ENCODE peak calls at places on chromosomes 2 and 18, in four cellular contexts. One of them, this sample, is unnamed.

GRCh38 chr2:57333221-57333620 is 713.4 kb upstream of the VRK2 start:
- DNase-seq in GM12891: no peak
- DNase-seq in K562: no peak
- DNase-seq in GM12878: no peak
- DNase-seq in this sample: no peak

GRCh38 chr2:137000790-137001189 is 235.4 kb downstream of the THSD7B start:
- DNase-seq in GM12891: no peak
- DNase-seq in K562: no peak
- DNase-seq in GM12878: no peak
- DNase-seq in this sample: no peak

GRCh38 chr2:212548459-212548815 is 9.8 kb upstream of the ERBB4 start:
- DNase-seq in GM12891: no peak
- DNase-seq in K562: no peak
- DNase-seq in GM12878: no peak
- DNase-seq in this sample: no peak

GRCh38 chr2:8315766-8316165 is 366.1 kb upstream of the ID2 start:
- DNase-seq in GM12891: no peak
- DNase-seq in K562: peak
- DNase-seq in GM12878: no peak
- DNase-seq in this sample: no peak

GRCh38 chr2:128715360-128715759 is 396.7 kb upstream of the HS6ST1 start:
- DNase-seq in GM12891: no peak
- DNase-seq in K562: no peak
- DNase-seq in GM12878: no peak
- DNase-seq in this sample: no peak

GRCh38 chr18:43661570-43661969 is 384.3 kb upstream of the SYT4 start:
- DNase-seq in GM12891: no peak
- DNase-seq in K562: no peak
- DNase-seq in GM12878: peak
- DNase-seq in this sample: no peak

GRCh38 chr2:11357428-11357972 is 13.1 kb upstream of the ROCK2 start:
- DNase-seq in GM12891: no peak
- DNase-seq in K562: no peak
- DNase-seq in GM12878: no peak
- DNase-seq in this sample: no peak

GRCh38 chr2:75637568-75637967 is 9.0 kb upstream of the MRPL19 start:
- DNase-seq in GM12891: no peak
- DNase-seq in K562: no peak
- DNase-seq in GM12878: no peak
- DNase-seq in this sample: no peak

GRCh38 chr2:25276569-25277465 is 64.9 kb downstream of the DNMT3A start:
- DNase-seq in GM12891: peak
- DNase-seq in K562: peak
- DNase-seq in GM12878: no peak
- DNase-seq in this sample: peak

GRCh38 chr2:32678825-32679224 is 51.0 kb downstream of the TTC27 start:
- DNase-seq in GM12891: no peak
- DNase-seq in K562: no peak
- DNase-seq in GM12878: no peak
- DNase-seq in this sample: no peak

GRCh38 chr2:45975752-45976517 is 321.3 kb upstream of the EPAS1 start:
- DNase-seq in GM12891: no peak
- DNase-seq in K562: no peak
- DNase-seq in GM12878: no peak
- DNase-seq in this sample: no peak

GRCh38 chr2:20597868-20598183 is 53.1 kb downstream of the HS1BP3 start:
- DNase-seq in GM12891: no peak
- DNase-seq in K562: no peak
- DNase-seq in GM12878: no peak
- DNase-seq in this sample: no peak

GRCh38 chr2:128026422-128027277 is 1.2 kb downstream of the SAP130 start:
- DNase-seq in GM12891: no peak
- DNase-seq in K562: no peak
- DNase-seq in GM12878: no peak
- DNase-seq in this sample: no peak

GRCh38 chr2:212266310-212266709 is 272.3 kb downstream of the ERBB4 start:
- DNase-seq in GM12891: no peak
- DNase-seq in K562: no peak
- DNase-seq in GM12878: no peak
- DNase-seq in this sample: no peak

GRCh38 chr2:74486141-74486540 is 3.3 kb downstream of the TTC31 start:
- DNase-seq in GM12891: no peak
- DNase-seq in K562: no peak
- DNase-seq in GM12878: no peak
- DNase-seq in this sample: no peak

GRCh38 chr2:118310016-118310877 is 222.0 kb downstream of the INSIG2 start:
- DNase-seq in GM12891: peak
- DNase-seq in K562: peak
- DNase-seq in GM12878: no peak
- DNase-seq in this sample: no peak

GRCh38 chr2:85854166-85854509 is 34.7 kb downstream of the ST3GAL5 start:
- DNase-seq in GM12891: no peak
- DNase-seq in K562: no peak
- DNase-seq in GM12878: no peak
- DNase-seq in this sample: no peak

GRCh38 chr2:227509824-227510619 is 38.1 kb downstream of the AGFG1 start:
- DNase-seq in GM12891: no peak
- DNase-seq in K562: no peak
- DNase-seq in GM12878: no peak
- DNase-seq in this sample: no peak

GRCh38 chr2:6314218-6314855 is 551.4 kb downstream of the CMPK2 start:
- DNase-seq in GM12891: no peak
- DNase-seq in K562: no peak
- DNase-seq in GM12878: no peak
- DNase-seq in this sample: no peak

GRCh38 chr2:20589975-20590703 is 60.8 kb downstream of the HS1BP3 start:
- DNase-seq in GM12891: no peak
- DNase-seq in K562: no peak
- DNase-seq in GM12878: no peak
- DNase-seq in this sample: no peak

GRCh38 chr2:4358855-4359254 is 655.5 kb downstream of the DCDC2C start:
- DNase-seq in GM12891: no peak
- DNase-seq in K562: no peak
- DNase-seq in GM12878: no peak
- DNase-seq in this sample: no peak

DNA sequence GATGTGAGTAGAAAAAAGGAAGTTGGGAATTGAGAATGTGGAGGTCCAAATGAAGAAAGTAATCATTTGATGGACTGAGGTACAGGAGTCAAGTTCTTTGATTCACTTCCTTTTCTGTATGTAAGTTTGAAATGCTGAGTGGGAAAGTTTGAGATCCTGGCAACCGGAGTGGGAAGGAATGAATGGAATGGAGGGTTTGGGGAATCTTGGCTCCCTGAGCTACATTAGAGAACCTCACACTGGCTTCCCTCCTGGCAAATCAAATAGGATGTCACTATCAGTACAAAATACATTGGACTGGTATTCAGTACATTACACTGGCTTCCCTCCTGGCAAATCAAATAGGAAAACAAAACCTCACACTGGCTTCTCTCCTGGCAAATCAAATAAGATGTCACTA is 9.8 kb upstream of the RNF138 start:
- DNase-seq in GM12891: no peak
- DNase-seq in K562: no peak
- DNase-seq in GM12878: no peak
- DNase-seq in this sample: no peak
- TF ChIP-seq SPI1 in GM12891: no peak
- TF ChIP-seq SPI1 in K562: no peak
- TF ChIP-seq SPI1 in GM12878: no peak
- TF ChIP-seq SPI1 in this sample: no peak

GRCh38 chr2:39739386-39739785 is 39.7 kb downstream of the THUMPD2 start:
- DNase-seq in GM12891: no peak
- DNase-seq in K562: no peak
- DNase-seq in GM12878: no peak
- DNase-seq in this sample: no peak
- TF ChIP-seq SPI1 in GM12891: no peak
- TF ChIP-seq SPI1 in K562: no peak
- TF ChIP-seq SPI1 in GM12878: no peak
- TF ChIP-seq SPI1 in this sample: no peak

GRCh38 chr18:79902075-79902474 is 49.4 kb downstream of the SLC66A2 start:
- DNase-seq in GM12891: peak
- DNase-seq in K562: no peak
- DNase-seq in GM12878: no peak
- DNase-seq in this sample: no peak
- TF ChIP-seq SPI1 in GM12891: no peak
- TF ChIP-seq SPI1 in K562: no peak
- TF ChIP-seq SPI1 in GM12878: no peak
- TF ChIP-seq SPI1 in this sample: no peak

GRCh38 chr2:66919286-66919685 is 477.8 kb upstream of the ETAA1 start:
- DNase-seq in GM12891: no peak
- DNase-seq in K562: no peak
- DNase-seq in GM12878: no peak
- DNase-seq in this sample: no peak
- TF ChIP-seq SPI1 in GM12891: no peak
- TF ChIP-seq SPI1 in K562: no peak
- TF ChIP-seq SPI1 in GM12878: no peak
- TF ChIP-seq SPI1 in this sample: no peak

GRCh38 chr18:48944634-48945033 is 6.1 kb downstream of the SMAD7 start:
- DNase-seq in GM12891: no peak
- DNase-seq in K562: no peak
- DNase-seq in GM12878: no peak
- DNase-seq in this sample: no peak

GRCh38 chr18:48947102-48947501 is 3.7 kb downstream of the SMAD7 start:
- DNase-seq in GM12891: no peak
- DNase-seq in K562: no peak
- DNase-seq in GM12878: no peak
- DNase-seq in this sample: no peak

GRCh38 chr18:48947583-48947982 is 3.2 kb downstream of the SMAD7 start:
- DNase-seq in GM12891: no peak
- DNase-seq in K562: no peak
- DNase-seq in GM12878: no peak
- DNase-seq in this sample: no peak

GRCh38 chr18:48946329-48946835 is 4.4 kb downstream of the SMAD7 start:
- DNase-seq in GM12891: no peak
- DNase-seq in K562: no peak
- DNase-seq in GM12878: no peak
- DNase-seq in this sample: no peak

DNA sequence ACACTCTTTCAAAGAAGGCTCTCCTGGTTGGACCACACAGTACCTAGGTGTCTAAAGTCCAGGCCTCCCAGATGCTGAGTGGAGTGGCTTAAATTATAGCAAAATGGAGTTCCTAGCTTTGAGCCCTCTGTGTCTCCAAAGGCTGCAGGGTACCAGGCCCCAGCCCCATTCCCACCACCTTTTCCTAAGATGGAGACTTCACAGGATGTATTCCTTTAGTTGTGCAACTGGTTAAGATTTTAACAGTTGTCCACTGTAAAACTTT is 4.9 kb downstream of the SMAD7 start:
- DNase-seq in GM12891: no peak
- DNase-seq in K562: no peak
- DNase-seq in GM12878: no peak
- DNase-seq in this sample: no peak
- TF ChIP-seq SPI1 in GM12891: no peak
- TF ChIP-seq SPI1 in K562: no peak
- TF ChIP-seq SPI1 in GM12878: no peak
- TF ChIP-seq SPI1 in this sample: no peak

DNA sequence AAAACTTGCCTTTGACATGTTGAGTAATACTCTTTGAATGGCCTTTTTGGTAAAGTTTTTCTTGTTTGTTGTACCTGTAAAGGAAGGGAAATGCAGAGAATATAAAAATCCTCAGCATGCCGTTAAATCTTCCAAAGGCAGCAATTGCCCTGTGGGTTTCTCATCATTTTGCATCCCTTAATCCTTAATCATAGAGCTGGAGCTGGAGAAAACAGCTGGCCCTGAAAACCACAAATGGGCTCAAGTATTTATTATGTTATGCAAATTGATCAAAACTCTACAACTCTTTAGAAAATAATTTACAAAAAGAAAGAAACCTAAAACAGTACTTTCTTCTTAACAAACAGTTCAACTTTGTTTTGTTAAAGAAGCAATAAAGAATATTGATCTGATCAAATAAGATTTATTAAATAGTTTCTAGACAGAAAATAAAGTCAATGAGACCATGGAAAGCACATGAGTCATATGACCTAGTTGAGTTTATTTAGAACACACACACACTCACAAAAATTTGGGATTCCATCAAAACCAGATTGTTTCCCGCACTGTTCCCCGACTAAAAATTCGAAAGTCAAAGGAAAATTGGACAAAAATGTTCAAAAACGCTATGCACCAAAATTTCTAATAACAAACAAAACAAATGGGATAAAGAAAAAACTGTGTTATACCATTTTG is 309.0 kb downstream of the GULP1 start:
- DNase-seq in GM12891: no peak
- DNase-seq in K562: no peak
- DNase-seq in GM12878: no peak
- DNase-seq in this sample: no peak
- TF ChIP-seq SPI1 in GM12891: no peak
- TF ChIP-seq SPI1 in K562: no peak
- TF ChIP-seq SPI1 in GM12878: no peak
- TF ChIP-seq SPI1 in this sample: no peak

GRCh38 chr2:144515694-144516416 is 4.1 kb downstream of the ZEB2 start:
- DNase-seq in GM12891: no peak
- DNase-seq in K562: peak
- DNase-seq in GM12878: no peak
- DNase-seq in this sample: no peak
- TF ChIP-seq SPI1 in GM12891: no peak
- TF ChIP-seq SPI1 in K562: no peak
- TF ChIP-seq SPI1 in GM12878: no peak
- TF ChIP-seq SPI1 in this sample: no peak

GRCh38 chr2:215847056-215847455 is 166.3 kb downstream of the MREG start:
- DNase-seq in GM12891: no peak
- DNase-seq in K562: no peak
- DNase-seq in GM12878: no peak
- DNase-seq in this sample: no peak
- TF ChIP-seq SPI1 in GM12891: no peak
- TF ChIP-seq SPI1 in K562: no peak
- TF ChIP-seq SPI1 in GM12878: no peak
- TF ChIP-seq SPI1 in this sample: no peak

DNA sequence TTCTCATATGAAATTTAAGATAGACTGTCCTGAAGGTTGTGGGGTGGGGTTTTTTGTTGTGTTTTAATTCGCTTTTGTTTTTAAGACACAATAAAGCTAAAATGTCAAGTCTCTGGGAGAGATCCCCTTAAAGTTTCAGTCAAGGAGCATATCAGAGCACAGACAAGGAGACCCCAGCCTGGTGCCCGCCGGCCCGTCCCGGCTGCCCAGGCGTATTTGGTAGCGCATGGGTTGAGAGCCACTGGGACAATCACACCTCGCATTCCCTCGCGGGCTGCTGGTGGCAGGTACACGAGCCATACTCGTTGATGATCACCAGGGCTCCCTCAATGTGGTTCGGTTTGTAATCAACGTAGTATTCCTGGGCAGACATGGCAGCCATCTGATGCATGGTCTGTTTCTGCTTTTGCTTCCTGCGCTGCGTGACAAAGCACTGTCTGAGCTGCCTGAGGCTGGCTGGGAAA is 2.5 kb downstream of the LRRTM1 start:
- DNase-seq in GM12891: no peak
- DNase-seq in K562: no peak
- DNase-seq in GM12878: no peak
- DNase-seq in this sample: no peak
- TF ChIP-seq SPI1 in GM12891: no peak
- TF ChIP-seq SPI1 in K562: no peak
- TF ChIP-seq SPI1 in GM12878: no peak
- TF ChIP-seq SPI1 in this sample: no peak